ENCODE peak calls at places on chromosomes 1 and 21, in seven cellular contexts. One of them, this sample, is unnamed.

GRCh38 chr1:7390604-7391000 is 380.5 kb upstream of the VAMP3 start:
- DNase-seq in upper lobe of left lung: no peak
- DNase-seq in HFF-Myc: no peak
- DNase-seq in cardiac fibroblast: no peak
- DNase-seq in tibial artery: peak
- DNase-seq in prostate gland: no peak
- DNase-seq in neural progenitor cell: no peak
- DNase-seq in this sample: no peak

GRCh38 chr1:11657654-11658053 is 3.0 kb downstream of the FBXO44 start:
- DNase-seq in cardiac fibroblast: no peak
- DNase-seq in neural progenitor cell: no peak
- DNase-seq in upper lobe of left lung: no peak
- DNase-seq in HFF-Myc: no peak
- DNase-seq in prostate gland: no peak
- DNase-seq in tibial artery: no peak
- DNase-seq in this sample: no peak

GRCh38 chr1:185594786-185595410 is 139.3 kb upstream of the HMCN1 start:
- DNase-seq in upper lobe of left lung: no peak
- DNase-seq in neural progenitor cell: no peak
- DNase-seq in cardiac fibroblast: no peak
- DNase-seq in tibial artery: no peak
- DNase-seq in HFF-Myc: no peak
- DNase-seq in prostate gland: no peak
- DNase-seq in this sample: no peak

GRCh38 chr1:185495898-185496297 is 178.9 kb upstream of the IVNS1ABP start:
- DNase-seq in tibial artery: no peak
- DNase-seq in HFF-Myc: no peak
- DNase-seq in cardiac fibroblast: no peak
- DNase-seq in upper lobe of left lung: no peak
- DNase-seq in prostate gland: no peak
- DNase-seq in neural progenitor cell: no peak
- DNase-seq in this sample: no peak

GRCh38 chr1:185112343-185112742 is 44.4 kb downstream of the TRMT1L start:
- DNase-seq in cardiac fibroblast: peak
- DNase-seq in HFF-Myc: no peak
- DNase-seq in prostate gland: no peak
- DNase-seq in tibial artery: no peak
- DNase-seq in neural progenitor cell: no peak
- DNase-seq in upper lobe of left lung: no peak
- DNase-seq in this sample: no peak

GRCh38 chr1:6534248-6534647 is 20.1 kb downstream of the NOL9 start:
- DNase-seq in prostate gland: no peak
- DNase-seq in cardiac fibroblast: no peak
- DNase-seq in HFF-Myc: no peak
- DNase-seq in neural progenitor cell: no peak
- DNase-seq in tibial artery: no peak
- DNase-seq in upper lobe of left lung: no peak
- DNase-seq in this sample: no peak

GRCh38 chr1:172414331-172414730 is 6.2 kb upstream of the C1orf105 start:
- DNase-seq in tibial artery: no peak
- DNase-seq in HFF-Myc: no peak
- DNase-seq in prostate gland: no peak
- DNase-seq in upper lobe of left lung: no peak
- DNase-seq in cardiac fibroblast: peak
- DNase-seq in neural progenitor cell: no peak
- DNase-seq in this sample: no peak

GRCh38 chr1:66925944-66926343 is 1.2 kb downstream of the MIER1 start:
- DNase-seq in upper lobe of left lung: no peak
- DNase-seq in HFF-Myc: no peak
- DNase-seq in cardiac fibroblast: peak
- DNase-seq in neural progenitor cell: peak
- DNase-seq in tibial artery: no peak
- DNase-seq in prostate gland: no peak
- DNase-seq in this sample: no peak

GRCh38 chr1:201683397-201683796 is 144.5 kb downstream of the NAV1 start:
- DNase-seq in tibial artery: no peak
- DNase-seq in HFF-Myc: no peak
- DNase-seq in upper lobe of left lung: no peak
- DNase-seq in prostate gland: no peak
- DNase-seq in cardiac fibroblast: no peak
- DNase-seq in neural progenitor cell: no peak
- DNase-seq in this sample: no peak

GRCh38 chr1:221343106-221343505 is 398.8 kb downstream of the DUSP10 start:
- DNase-seq in tibial artery: no peak
- DNase-seq in neural progenitor cell: no peak
- DNase-seq in HFF-Myc: no peak
- DNase-seq in prostate gland: no peak
- DNase-seq in upper lobe of left lung: no peak
- DNase-seq in cardiac fibroblast: no peak
- DNase-seq in this sample: no peak

GRCh38 chr1:27144920-27145661 is 9.8 kb downstream of the SLC9A1 start:
- DNase-seq in cardiac fibroblast: peak
- DNase-seq in prostate gland: peak
- DNase-seq in neural progenitor cell: no peak
- DNase-seq in tibial artery: peak
- DNase-seq in upper lobe of left lung: no peak
- DNase-seq in HFF-Myc: no peak
- DNase-seq in this sample: no peak

GRCh38 chr1:156122519-156123355 is 8.2 kb downstream of the LMNA start:
- DNase-seq in neural progenitor cell: peak
- DNase-seq in upper lobe of left lung: no peak
- DNase-seq in prostate gland: peak
- DNase-seq in tibial artery: peak
- DNase-seq in HFF-Myc: no peak
- DNase-seq in cardiac fibroblast: peak
- DNase-seq in this sample: no peak

GRCh38 chr21:42579456-42580075 is 65.9 kb downstream of the SLC37A1 start:
- DNase-seq in neural progenitor cell: no peak
- DNase-seq in cardiac fibroblast: no peak
- DNase-seq in tibial artery: peak
- DNase-seq in upper lobe of left lung: peak
- DNase-seq in HFF-Myc: no peak
- DNase-seq in prostate gland: no peak
- DNase-seq in this sample: no peak

GRCh38 chr1:172005856-172006255 is 164.6 kb downstream of the DNM3 start:
- DNase-seq in cardiac fibroblast: peak
- DNase-seq in neural progenitor cell: no peak
- DNase-seq in HFF-Myc: no peak
- DNase-seq in upper lobe of left lung: no peak
- DNase-seq in tibial artery: no peak
- DNase-seq in prostate gland: no peak
- DNase-seq in this sample: no peak

GRCh38 chr1:47582891-47583608 is 145.2 kb downstream of the FOXD2 start:
- DNase-seq in tibial artery: peak
- DNase-seq in neural progenitor cell: no peak
- DNase-seq in cardiac fibroblast: no peak
- DNase-seq in HFF-Myc: no peak
- DNase-seq in upper lobe of left lung: no peak
- DNase-seq in prostate gland: no peak
- DNase-seq in this sample: peak

GRCh38 chr1:174769961-174770549 is 229.7 kb upstream of the CACYBP start:
- DNase-seq in tibial artery: no peak
- DNase-seq in prostate gland: no peak
- DNase-seq in neural progenitor cell: peak
- DNase-seq in cardiac fibroblast: peak
- DNase-seq in upper lobe of left lung: no peak
- DNase-seq in HFF-Myc: peak
- DNase-seq in this sample: no peak

GRCh38 chr21:17454315-17455027 is 58.4 kb upstream of the CXADR start:
- DNase-seq in tibial artery: no peak
- DNase-seq in prostate gland: no peak
- DNase-seq in upper lobe of left lung: peak
- DNase-seq in neural progenitor cell: peak
- DNase-seq in cardiac fibroblast: peak
- DNase-seq in HFF-Myc: peak
- DNase-seq in this sample: peak

GRCh38 chr1:214583113-214583512 is 19.9 kb upstream of the CENPF start:
- DNase-seq in neural progenitor cell: no peak
- DNase-seq in prostate gland: peak
- DNase-seq in HFF-Myc: no peak
- DNase-seq in tibial artery: no peak
- DNase-seq in upper lobe of left lung: no peak
- DNase-seq in cardiac fibroblast: no peak
- DNase-seq in this sample: no peak

GRCh38 chr1:203153989-203154821 is 21.4 kb downstream of the MYBPH start:
- DNase-seq in neural progenitor cell: no peak
- DNase-seq in upper lobe of left lung: no peak
- DNase-seq in HFF-Myc: no peak
- DNase-seq in tibial artery: no peak
- DNase-seq in prostate gland: no peak
- DNase-seq in cardiac fibroblast: peak
- DNase-seq in this sample: peak

GRCh38 chr1:16189003-16189402 is 23.4 kb downstream of the ARHGEF19 start:
- DNase-seq in upper lobe of left lung: no peak
- DNase-seq in tibial artery: peak
- DNase-seq in prostate gland: no peak
- DNase-seq in neural progenitor cell: no peak
- DNase-seq in HFF-Myc: no peak
- DNase-seq in cardiac fibroblast: peak
- DNase-seq in this sample: no peak

GRCh38 chr1:155981266-155982088 is 3.1 kb upstream of the ARHGEF2 start:
- DNase-seq in neural progenitor cell: no peak
- DNase-seq in tibial artery: peak
- DNase-seq in prostate gland: no peak
- DNase-seq in upper lobe of left lung: no peak
- DNase-seq in HFF-Myc: no peak
- DNase-seq in cardiac fibroblast: peak
- DNase-seq in this sample: no peak

GRCh38 chr1:225917536-225917935 is 6.5 kb downstream of the PYCR2 start:
- DNase-seq in cardiac fibroblast: no peak
- DNase-seq in upper lobe of left lung: no peak
- DNase-seq in prostate gland: no peak
- DNase-seq in HFF-Myc: no peak
- DNase-seq in tibial artery: no peak
- DNase-seq in neural progenitor cell: no peak
- DNase-seq in this sample: peak

GRCh38 chr1:65112811-65113210 is 35.2 kb upstream of the AK4 start:
- DNase-seq in neural progenitor cell: no peak
- DNase-seq in prostate gland: no peak
- DNase-seq in upper lobe of left lung: no peak
- DNase-seq in HFF-Myc: no peak
- DNase-seq in tibial artery: no peak
- DNase-seq in cardiac fibroblast: peak
- DNase-seq in this sample: no peak

GRCh38 chr1:103111926-103112325 is 3.6 kb upstream of the COL11A1 start:
- DNase-seq in upper lobe of left lung: no peak
- DNase-seq in HFF-Myc: no peak
- DNase-seq in tibial artery: no peak
- DNase-seq in prostate gland: no peak
- DNase-seq in cardiac fibroblast: peak
- DNase-seq in neural progenitor cell: no peak
- DNase-seq in this sample: no peak

GRCh38 chr21:37642493-37642892 is 273.8 kb downstream of the KCNJ6 start:
- DNase-seq in cardiac fibroblast: no peak
- DNase-seq in neural progenitor cell: peak
- DNase-seq in prostate gland: peak
- DNase-seq in upper lobe of left lung: no peak
- DNase-seq in HFF-Myc: no peak
- DNase-seq in tibial artery: no peak
- DNase-seq in this sample: no peak
- TF ChIP-seq CTCF in cardiac fibroblast: no peak
- TF ChIP-seq CTCF in neural progenitor cell: peak
- TF ChIP-seq CTCF in prostate gland: peak
- TF ChIP-seq CTCF in upper lobe of left lung: no peak
- TF ChIP-seq CTCF in HFF-Myc: peak
- TF ChIP-seq CTCF in tibial artery: no peak
- TF ChIP-seq CTCF in this sample: peak

GRCh38 chr1:24988560-24988912 is 58.5 kb upstream of the RUNX3 start:
- DNase-seq in tibial artery: no peak
- DNase-seq in HFF-Myc: no peak
- DNase-seq in prostate gland: no peak
- DNase-seq in neural progenitor cell: no peak
- DNase-seq in upper lobe of left lung: no peak
- DNase-seq in cardiac fibroblast: no peak
- DNase-seq in this sample: no peak

GRCh38 chr1:24987424-24987823 is 57.3 kb upstream of the RUNX3 start:
- DNase-seq in tibial artery: no peak
- DNase-seq in prostate gland: no peak
- DNase-seq in HFF-Myc: no peak
- DNase-seq in cardiac fibroblast: no peak
- DNase-seq in upper lobe of left lung: no peak
- DNase-seq in neural progenitor cell: no peak
- DNase-seq in this sample: no peak

GRCh38 chr1:24987875-24988559 is 57.9 kb upstream of the RUNX3 start:
- DNase-seq in HFF-Myc: no peak
- DNase-seq in prostate gland: no peak
- DNase-seq in upper lobe of left lung: no peak
- DNase-seq in neural progenitor cell: no peak
- DNase-seq in tibial artery: no peak
- DNase-seq in cardiac fibroblast: no peak
- DNase-seq in this sample: no peak

GRCh38 chr1:24990136-24990535 is 60.1 kb upstream of the RUNX3 start:
- DNase-seq in prostate gland: no peak
- DNase-seq in upper lobe of left lung: no peak
- DNase-seq in tibial artery: no peak
- DNase-seq in HFF-Myc: no peak
- DNase-seq in neural progenitor cell: no peak
- DNase-seq in cardiac fibroblast: no peak
- DNase-seq in this sample: no peak

GRCh38 chr1:24989082-24989481 is 59.0 kb upstream of the RUNX3 start:
- DNase-seq in tibial artery: no peak
- DNase-seq in upper lobe of left lung: no peak
- DNase-seq in cardiac fibroblast: no peak
- DNase-seq in HFF-Myc: no peak
- DNase-seq in prostate gland: no peak
- DNase-seq in neural progenitor cell: no peak
- DNase-seq in this sample: no peak
- H3K4me3 ChIP-seq in tibial artery: no peak
- H3K4me3 ChIP-seq in upper lobe of left lung: no peak
- H3K4me3 ChIP-seq in cardiac fibroblast: no peak
- H3K4me3 ChIP-seq in HFF-Myc: no peak
- H3K4me3 ChIP-seq in prostate gland: no peak
- H3K4me3 ChIP-seq in neural progenitor cell: no peak
- H3K4me3 ChIP-seq in this sample: no peak

GRCh38 chr1:58932820-58933598 is 149.2 kb upstream of the JUN start:
- DNase-seq in cardiac fibroblast: peak
- DNase-seq in tibial artery: peak
- DNase-seq in HFF-Myc: peak
- DNase-seq in neural progenitor cell: no peak
- DNase-seq in prostate gland: peak
- DNase-seq in upper lobe of left lung: peak
- DNase-seq in this sample: peak
- TF ChIP-seq CTCF in cardiac fibroblast: no peak
- TF ChIP-seq CTCF in tibial artery: no peak
- TF ChIP-seq CTCF in HFF-Myc: no peak
- TF ChIP-seq CTCF in neural progenitor cell: no peak
- TF ChIP-seq CTCF in prostate gland: no peak
- TF ChIP-seq CTCF in upper lobe of left lung: no peak
- TF ChIP-seq CTCF in this sample: no peak

DNA sequence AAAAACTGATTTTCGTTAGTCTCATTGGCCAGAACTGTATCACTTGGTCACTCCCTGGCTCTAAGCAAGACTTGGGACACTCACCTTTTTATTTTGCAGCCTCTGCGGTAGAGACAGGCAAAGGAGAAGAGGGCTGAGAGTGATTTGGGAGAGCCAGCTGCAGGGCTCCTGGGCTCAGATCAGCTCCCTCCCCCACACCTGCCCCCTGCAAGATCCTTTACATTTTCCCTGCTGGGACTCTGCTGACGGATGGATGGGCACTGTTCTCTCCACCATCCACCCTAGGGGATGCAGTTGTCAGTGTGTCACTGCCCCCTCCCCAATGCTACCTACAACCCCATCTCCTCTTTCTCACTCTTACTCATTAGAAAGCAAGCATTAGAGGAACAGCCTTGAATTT is 301.1 kb upstream of the KAZN start:
- DNase-seq in tibial artery: no peak
- DNase-seq in upper lobe of left lung: no peak
- DNase-seq in prostate gland: no peak
- DNase-seq in neural progenitor cell: no peak
- DNase-seq in cardiac fibroblast: no peak
- DNase-seq in HFF-Myc: no peak
- DNase-seq in this sample: no peak
- H3K4me3 ChIP-seq in tibial artery: no peak
- H3K4me3 ChIP-seq in upper lobe of left lung: no peak
- H3K4me3 ChIP-seq in prostate gland: no peak
- H3K4me3 ChIP-seq in neural progenitor cell: no peak
- H3K4me3 ChIP-seq in cardiac fibroblast: no peak
- H3K4me3 ChIP-seq in HFF-Myc: no peak
- H3K4me3 ChIP-seq in this sample: no peak